ENCODE peak calls at places on chromosomes 3 and 15, in four cellular contexts. One of them, this sample, is unnamed.

GRCh38 chr3:195542691-195543641 is at the start of gene PPP1R2:
- DNase-seq in endothelial cell: peak; percentile 96
- DNase-seq in bronchial epithelial cell: peak; percentile 66
- DNase-seq in H1: peak; percentile 92
- DNase-seq in this sample: peak; percentile 94

GRCh38 chr3:40649346-40649745 is 124.6 kb downstream of the ZNF621 start:
- DNase-seq in endothelial cell: no peak
- DNase-seq in bronchial epithelial cell: peak; percentile 81
- DNase-seq in H1: no peak
- DNase-seq in this sample: peak; percentile 5

GRCh38 chr15:92681141-92681622 is 25.6 kb upstream of the FAM174B start:
- DNase-seq in endothelial cell: no peak
- DNase-seq in bronchial epithelial cell: peak; percentile 57
- DNase-seq in H1: no peak
- DNase-seq in this sample: peak; percentile 46

GRCh38 chr15:43132830-43133428 is 457 bp upstream of the TMEM62 start:
- DNase-seq in endothelial cell: no peak
- DNase-seq in bronchial epithelial cell: no peak
- DNase-seq in H1: no peak
- DNase-seq in this sample: no peak

GRCh38 chr3:126465928-126466564 is 9.6 kb downstream of the ZXDC start:
- DNase-seq in endothelial cell: no peak
- DNase-seq in bronchial epithelial cell: no peak
- DNase-seq in H1: no peak
- DNase-seq in this sample: no peak

GRCh38 chr3:77906102-77906709 is 866.3 kb downstream of the ROBO2 start:
- DNase-seq in endothelial cell: no peak
- DNase-seq in bronchial epithelial cell: peak; percentile 99
- DNase-seq in H1: no peak
- DNase-seq in this sample: peak; percentile 72

GRCh38 chr3:46935168-46935858 is 41.2 kb downstream of the CCDC12 start:
- DNase-seq in endothelial cell: peak; percentile 22
- DNase-seq in bronchial epithelial cell: peak; percentile 92
- DNase-seq in H1: no peak
- DNase-seq in this sample: peak; percentile 92

GRCh38 chr3:10286596-10287295 is 6.0 kb downstream of the GHRL start:
- DNase-seq in endothelial cell: no peak
- DNase-seq in bronchial epithelial cell: peak; percentile 61
- DNase-seq in H1: peak; percentile 75
- DNase-seq in this sample: peak; percentile 83

GRCh38 chr15:40766906-40767837 is 2.6 kb upstream of the C15orf62 start:
- DNase-seq in endothelial cell: no peak
- DNase-seq in bronchial epithelial cell: peak; percentile 47
- DNase-seq in H1: no peak
- DNase-seq in this sample: peak; percentile 83

GRCh38 chr15:58201536-58201935 is 63.4 kb downstream of the AQP9 start:
- DNase-seq in endothelial cell: no peak
- DNase-seq in bronchial epithelial cell: no peak
- DNase-seq in H1: no peak
- DNase-seq in this sample: no peak

GRCh38 chr15:67832965-67833503 is 6.8 kb downstream of the RNU6-1 start:
- DNase-seq in endothelial cell: peak; percentile 56
- DNase-seq in bronchial epithelial cell: no peak
- DNase-seq in H1: peak; percentile 65
- DNase-seq in this sample: no peak

GRCh38 chr3:43785551-43785950 is 94.8 kb downstream of the ABHD5 start:
- DNase-seq in endothelial cell: no peak
- DNase-seq in bronchial epithelial cell: no peak
- DNase-seq in H1: no peak
- DNase-seq in this sample: no peak

GRCh38 chr15:80480909-80481308 is 76.7 kb downstream of the ARNT2 start:
- DNase-seq in endothelial cell: no peak
- DNase-seq in bronchial epithelial cell: peak; percentile 65
- DNase-seq in H1: no peak
- DNase-seq in this sample: no peak

GRCh38 chr3:183698760-183699159 is 1.2 kb downstream of the YEATS2 start:
- DNase-seq in endothelial cell: peak; percentile 9
- DNase-seq in bronchial epithelial cell: peak; percentile 31
- DNase-seq in H1: no peak
- DNase-seq in this sample: peak; percentile 36

DNA sequence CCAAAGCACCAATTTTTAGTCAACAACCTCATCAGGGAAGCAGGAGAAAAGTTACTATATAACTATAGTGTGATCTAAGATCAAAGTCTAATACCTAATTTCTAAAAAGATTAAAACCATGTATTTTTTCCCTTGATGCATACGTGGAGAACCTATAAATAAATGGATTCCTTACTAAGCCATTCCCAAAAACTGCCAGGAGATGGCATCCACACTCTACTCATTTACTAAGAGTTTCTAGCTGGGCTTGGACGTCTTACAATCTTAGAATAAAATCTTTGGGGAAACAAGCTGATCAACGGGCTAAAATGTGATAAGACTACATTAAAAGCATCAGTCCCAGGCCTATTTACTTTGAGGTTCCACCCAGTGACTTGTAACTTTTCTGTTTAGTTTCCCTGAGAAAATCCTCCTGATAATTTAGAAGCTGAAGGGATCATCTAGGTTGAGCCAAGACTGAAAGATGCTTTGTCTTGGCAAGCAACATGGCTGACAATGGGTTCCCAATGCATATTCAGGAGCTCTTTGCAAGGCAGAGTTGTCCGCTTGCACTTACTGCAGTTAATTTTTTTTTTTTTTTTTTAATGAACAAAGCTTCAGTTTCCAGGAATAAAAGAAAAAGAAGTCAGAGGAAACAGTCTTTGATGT is 85.5 kb upstream of the FGF12 start:
- DNase-seq in endothelial cell: peak; percentile 59
- DNase-seq in bronchial epithelial cell: peak; percentile 61
- DNase-seq in H1: no peak
- DNase-seq in this sample: peak; percentile 69
- TF ChIP-seq CTCF in endothelial cell: peak; percentile 64
- TF ChIP-seq CTCF in bronchial epithelial cell: peak; percentile 45
- TF ChIP-seq CTCF in H1: peak; percentile 46
- TF ChIP-seq CTCF in this sample: peak; percentile 83

DNA sequence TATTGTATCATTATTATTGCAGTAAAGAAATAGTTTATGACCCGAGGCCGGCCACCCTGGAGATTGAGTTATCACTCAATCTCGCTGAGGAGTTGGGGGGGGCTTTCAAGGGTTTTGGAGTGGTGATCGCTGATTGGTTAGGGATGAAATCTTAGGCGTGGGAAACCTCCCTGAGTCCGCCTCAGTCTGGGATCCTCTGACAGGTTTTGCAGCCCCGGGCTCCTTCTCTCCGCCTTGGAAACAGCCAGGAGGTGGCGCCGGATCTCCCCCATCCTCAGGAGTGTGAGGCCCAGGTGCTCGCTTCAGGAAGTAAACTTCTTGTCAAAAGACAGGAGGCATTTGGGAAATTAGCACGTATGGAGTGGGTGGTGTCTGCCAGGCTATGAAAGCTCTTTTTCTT is 41.1 kb upstream of the SEC61A1 start:
- DNase-seq in endothelial cell: peak; percentile 69
- DNase-seq in bronchial epithelial cell: peak; percentile 68
- DNase-seq in H1: peak; percentile 84
- DNase-seq in this sample: peak; percentile 61
- TF ChIP-seq CTCF in endothelial cell: no peak
- TF ChIP-seq CTCF in bronchial epithelial cell: peak; percentile 76
- TF ChIP-seq CTCF in H1: peak; percentile 80
- TF ChIP-seq CTCF in this sample: peak; percentile 50

GRCh38 chr3:141365206-141365605 is 3.1 kb upstream of the ZBTB38 start:
- DNase-seq in endothelial cell: no peak
- DNase-seq in bronchial epithelial cell: no peak
- DNase-seq in H1: no peak
- DNase-seq in this sample: no peak

GRCh38 chr3:141368062-141368924 is at the start of gene ZBTB38:
- DNase-seq in endothelial cell: peak; percentile 54
- DNase-seq in bronchial epithelial cell: peak; percentile 85
- DNase-seq in H1: peak; percentile 66
- DNase-seq in this sample: peak; percentile 95

GRCh38 chr3:141367038-141367730 is 1.1 kb upstream of the ZBTB38 start:
- DNase-seq in endothelial cell: no peak
- DNase-seq in bronchial epithelial cell: peak; percentile 100
- DNase-seq in H1: no peak
- DNase-seq in this sample: peak; percentile 99

GRCh38 chr3:141368925-141369794 is 856 bp downstream of the ZBTB38 start:
- DNase-seq in endothelial cell: no peak
- DNase-seq in bronchial epithelial cell: peak; percentile 82
- DNase-seq in H1: no peak
- DNase-seq in this sample: peak; percentile 78

DNA sequence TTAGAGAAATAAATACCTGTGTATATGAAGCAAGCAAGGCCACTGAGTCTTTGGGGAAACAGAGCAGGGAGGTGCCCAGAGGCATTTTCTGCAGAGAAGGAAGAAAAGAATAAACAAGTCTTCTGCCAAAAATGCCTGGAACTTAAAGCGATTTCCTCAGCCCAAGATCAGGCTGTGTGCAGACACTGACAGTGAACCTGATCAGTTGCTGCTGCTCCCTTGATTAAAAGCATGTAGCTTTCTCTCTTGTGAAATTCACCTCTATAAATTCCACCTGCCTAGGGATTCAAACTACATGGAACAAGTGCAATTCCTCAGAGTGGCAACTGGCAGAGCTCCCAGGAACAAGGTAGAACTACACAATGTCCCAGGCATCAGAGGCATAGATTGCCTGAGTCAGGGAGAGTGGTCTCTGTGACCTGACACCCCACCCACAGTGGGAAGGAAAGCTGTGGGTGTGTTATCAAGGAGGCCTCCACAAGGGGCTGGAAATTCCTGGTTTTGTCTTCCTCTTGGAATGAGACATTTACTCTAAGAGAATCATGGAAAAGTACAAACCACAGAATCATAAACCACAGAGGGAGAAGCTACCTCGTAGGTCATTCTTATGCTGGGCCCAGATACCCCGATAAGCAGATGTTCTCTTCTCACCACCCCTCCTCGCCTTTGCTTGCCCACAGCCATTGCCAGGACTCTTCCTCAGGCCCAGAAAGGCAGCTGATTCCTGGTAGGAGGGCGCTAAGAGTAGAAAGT is 1.8 kb upstream of the ZBTB38 start:
- DNase-seq in endothelial cell: no peak
- DNase-seq in bronchial epithelial cell: peak; percentile 75
- DNase-seq in H1: no peak
- DNase-seq in this sample: peak; percentile 98
- TF ChIP-seq CTCF in endothelial cell: no peak
- TF ChIP-seq CTCF in bronchial epithelial cell: no peak
- TF ChIP-seq CTCF in H1: no peak
- TF ChIP-seq CTCF in this sample: no peak

GRCh38 chr15:90340345-90340744 is 11.7 kb upstream of the ZNF774 start:
- DNase-seq in endothelial cell: no peak
- DNase-seq in bronchial epithelial cell: no peak
- DNase-seq in H1: peak; percentile 52
- DNase-seq in this sample: peak; percentile 37
- TF ChIP-seq CTCF in endothelial cell: no peak
- TF ChIP-seq CTCF in bronchial epithelial cell: no peak
- TF ChIP-seq CTCF in H1: no peak
- TF ChIP-seq CTCF in this sample: no peak

GRCh38 chr3:171824824-171825221 is 14.5 kb upstream of the PLD1 start:
- DNase-seq in endothelial cell: no peak
- DNase-seq in bronchial epithelial cell: peak; percentile 79
- DNase-seq in H1: no peak
- DNase-seq in this sample: peak; percentile 89

GRCh38 chr3:171825222-171825828 is 15.0 kb upstream of the PLD1 start:
- DNase-seq in endothelial cell: no peak
- DNase-seq in bronchial epithelial cell: peak; percentile 85
- DNase-seq in H1: no peak
- DNase-seq in this sample: peak; percentile 95

GRCh38 chr3:171827836-171828458 is 15.2 kb upstream of the TMEM212 start:
- DNase-seq in endothelial cell: no peak
- DNase-seq in bronchial epithelial cell: no peak
- DNase-seq in H1: no peak
- DNase-seq in this sample: no peak

GRCh38 chr3:171828852-171829770 is 14.0 kb upstream of the TMEM212 start:
- DNase-seq in endothelial cell: no peak
- DNase-seq in bronchial epithelial cell: no peak
- DNase-seq in H1: no peak
- DNase-seq in this sample: no peak

GRCh38 chr3:171827385-171827784 is 15.8 kb upstream of the TMEM212 start:
- DNase-seq in endothelial cell: no peak
- DNase-seq in bronchial epithelial cell: no peak
- DNase-seq in H1: no peak
- DNase-seq in this sample: no peak
- TF ChIP-seq CTCF in endothelial cell: no peak
- TF ChIP-seq CTCF in bronchial epithelial cell: no peak
- TF ChIP-seq CTCF in H1: no peak
- TF ChIP-seq CTCF in this sample: no peak

GRCh38 chr3:51946796-51947195 is 4.6 kb downstream of the PARP3 start:
- DNase-seq in endothelial cell: no peak
- DNase-seq in bronchial epithelial cell: no peak
- DNase-seq in H1: no peak
- DNase-seq in this sample: no peak
- TF ChIP-seq CTCF in endothelial cell: no peak
- TF ChIP-seq CTCF in bronchial epithelial cell: no peak
- TF ChIP-seq CTCF in H1: no peak
- TF ChIP-seq CTCF in this sample: no peak

GRCh38 chr3:60333710-60334109 is 917.5 kb downstream of the FHIT start:
- DNase-seq in endothelial cell: peak; percentile 8
- DNase-seq in bronchial epithelial cell: no peak
- DNase-seq in H1: no peak
- DNase-seq in this sample: peak; percentile 17
- TF ChIP-seq CTCF in endothelial cell: no peak
- TF ChIP-seq CTCF in bronchial epithelial cell: no peak
- TF ChIP-seq CTCF in H1: no peak
- TF ChIP-seq CTCF in this sample: no peak

This sample was measured in MCF 10A.